ENCODE peak calls at places on chromosomes 6 and 20, in five cellular contexts. J is natural killer cell, H is astrocyte of the spinal cord, Q is IMR-90, M is fibroblast of pulmonary artery. R is an unnamed sample.

GRCh38 chr6:156919819-156920379 is 142.7 kb downstream of the ARID1B start:
- DNase-seq in M (no peak), J (no peak), Q (no peak), H (no peak), R (no peak)

GRCh38 chr6:340181-340955 is 48.1 kb downstream of the DUSP22 start:
- DNase-seq in J (no peak), H (no peak), M (no peak), Q (no peak), R (no peak)

GRCh38 chr6:39130691-39131090 is 15.7 kb upstream of the SAYSD1 start:
- DNase-seq in J (no peak), H (no peak), M (no peak), Q (no peak), R (no peak)

GRCh38 chr6:34514593-34515472 is 41.3 kb downstream of the SPDEF start:
- DNase-seq in H (peak), M (peak), Q (peak), J (no peak), R (no peak)

GRCh38 chr6:14046476-14047068 is 71.0 kb upstream of the CD83 start:
- DNase-seq in J (no peak), H (peak), M (peak), Q (peak), R (peak)

GRCh38 chr20:59575653-59576052 is 28.7 kb upstream of the PHACTR3 start:
- DNase-seq in Q (no peak), H (no peak), J (no peak), M (no peak), R (no peak)

GRCh38 chr20:44027686-44028340 is 113.2 kb downstream of the TOX2 start:
- DNase-seq in H (no peak), M (no peak), Q (no peak), J (no peak), R (no peak)

GRCh38 chr6:134170844-134171243 is 118.4 kb upstream of the SLC2A12 start:
- DNase-seq in J (no peak), M (peak), Q (peak), H (peak), R (peak)

GRCh38 chr6:99637629-99638028 is 31.0 kb downstream of the PRDM13 start:
- DNase-seq in J (no peak), H (no peak), M (no peak), Q (no peak), R (no peak)

GRCh38 chr6:11779308-11780096 is 899 bp upstream of the ADTRP start:
- DNase-seq in Q (no peak), M (no peak), J (no peak), H (no peak), R (peak)

GRCh38 chr6:47729019-47729418 is 30.6 kb downstream of the ADGRF4 start:
- DNase-seq in Q (no peak), H (no peak), M (no peak), J (no peak), R (no peak)

GRCh38 chr6:111978826-111979225 is 75.1 kb upstream of the CCN6 start:
- DNase-seq in J (no peak), Q (no peak), H (peak), M (no peak), R (peak)

GRCh38 chr6:146040360-146040759 is 11.5 kb downstream of the GRM1 start:
- DNase-seq in H (no peak), Q (no peak), J (no peak), M (no peak), R (no peak)

GRCh38 chr6:76633259-76633658 is 560.8 kb upstream of the IMPG1 start:
- DNase-seq in J (no peak), Q (no peak), M (no peak), H (no peak), R (no peak)

GRCh38 chr6:34207695-34208443 is 28.8 kb upstream of the HMGA1 start:
- DNase-seq in H (no peak), M (no peak), J (no peak), Q (no peak), R (no peak)

GRCh38 chr6:109236140-109237081 is 141.1 kb downstream of the CEP57L1 start:
- DNase-seq in J (peak), M (no peak), Q (no peak), H (no peak), R (no peak)

GRCh38 chr6:82237013-82237412 is 10.5 kb downstream of the IBTK start:
- DNase-seq in J (no peak), H (peak), Q (no peak), M (peak), R (no peak)

GRCh38 chr20:41339957-41340326 is 679 bp upstream of the LPIN3 start:
- DNase-seq in H (peak), M (peak), Q (peak), J (peak), R (peak)

GRCh38 chr6:93047033-93047432 is 372.3 kb downstream of the EPHA7 start:
- DNase-seq in H (no peak), M (no peak), Q (no peak), J (no peak), R (no peak)

GRCh38 chr20:1417273-1417672 is 24.4 kb upstream of the FKBP1A start:
- DNase-seq in M (peak), Q (peak), H (peak), J (no peak), R (peak)

GRCh38 chr6:15945593-15946159 is 183.2 kb upstream of the MYLIP start:
- DNase-seq in H (peak), M (peak), J (no peak), Q (peak), R (peak)

GRCh38 chr6:6674872-6675271 is 86.4 kb downstream of the LY86 start:
- DNase-seq in J (no peak), H (no peak), Q (no peak), M (no peak), R (no peak)

GRCh38 chr6:149389509-149390297 is 10.4 kb upstream of the SUMO4 start:
- DNase-seq in J (no peak), M (peak), Q (no peak), H (no peak), R (peak)

GRCh38 chr20:53382263-53382844 is 211.3 kb downstream of the ZNF217 start:
- DNase-seq in Q (no peak), J (no peak), M (no peak), H (no peak), R (no peak)

GRCh38 chr20:38723069-38723981 is 961 bp upstream of the SLC32A1 start:
- DNase-seq in H (no peak), J (no peak), Q (no peak), M (peak), R (no peak)

GRCh38 chr20:10067305-10067704 is 32.5 kb downstream of the ANKEF1 start:
- DNase-seq in H (no peak), J (no peak), M (no peak), Q (no peak), R (no peak)

GRCh38 chr6:64439274-64439673 is 803.7 kb downstream of the PHF3 start:
- DNase-seq in Q (no peak), J (no peak), M (peak), H (no peak), R (no peak)

GRCh38 chr6:32327103-32327502 is 44.6 kb downstream of the TSBP1 start:
- DNase-seq in H (no peak), J (no peak), M (no peak), Q (no peak), R (no peak)

GRCh38 chr6:90044833-90045337 is 150.6 kb downstream of the GJA10 start:
- DNase-seq in Q (peak), J (no peak), M (peak), H (peak), R (no peak)

GRCh38 chr20:46605978-46606816 is 45.1 kb downstream of the SLC13A3 start:
- DNase-seq in Q (no peak), M (no peak), H (no peak), J (no peak), R (no peak)

GRCh38 chr6:150056156-150056555 is 12.8 kb downstream of the ULBP3 start:
- DNase-seq in Q (no peak), J (no peak), H (no peak), M (no peak), R (no peak)

GRCh38 chr6:6492675-6493074 is 95.8 kb upstream of the LY86 start:
- DNase-seq in Q (no peak), H (no peak), J (no peak), M (no peak), R (no peak)

GRCh38 chr6:16042751-16043150 is 86.1 kb upstream of the MYLIP start:
- DNase-seq in Q (no peak), H (no peak), J (no peak), M (no peak), R (no peak)

GRCh38 chr20:38132156-38132909 is 32.7 kb downstream of the TGM2 start:
- DNase-seq in J (no peak), H (no peak), Q (no peak), M (no peak), R (no peak)

GRCh38 chr6:31954511-31954910 is 4.3 kb downstream of the NELFE start:
- DNase-seq in Q (no peak), H (no peak), M (no peak), J (no peak), R (no peak)

GRCh38 chr20:32623667-32624157 is 38.6 kb upstream of the NOL4L start:
- DNase-seq in Q (no peak), M (no peak), H (no peak), J (no peak), R (no peak)

R was measured in trophoblast cell.